ENCODE peak calls at places on chromosomes 6 and 20, in five cellular contexts. H, W, T, A and Z are unnamed samples.

GRCh38 chr6:151681426-151682059 is 125.9 kb upstream of the ESR1 start:
- DNase-seq in H (peak), T (no peak), W (no peak), A (no peak), Z (no peak)

GRCh38 chr6:156564128-156564806 is 212.9 kb upstream of the ARID1B start:
- DNase-seq in H (peak), T (peak), A (peak), W (peak), Z (peak)

GRCh38 chr6:51553246-51554015 is 534.0 kb downstream of the PKHD1 start:
- DNase-seq in H (no peak), A (no peak), W (no peak), T (no peak), Z (no peak)

GRCh38 chr20:39633689-39634088 is 671.5 kb downstream of the DHX35 start:
- DNase-seq in T (no peak), H (no peak), A (no peak), W (no peak), Z (no peak)

GRCh38 chr6:14705841-14706377 is 540.0 kb upstream of the JARID2 start:
- DNase-seq in H (no peak), T (no peak), W (no peak), A (no peak), Z (no peak)

GRCh38 chr20:10522328-10522727 is 87.2 kb downstream of the SLX4IP start:
- DNase-seq in T (no peak), A (no peak), H (no peak), W (no peak), Z (no peak)

GRCh38 chr20:59749293-59749680 is 144.9 kb downstream of the PHACTR3 start:
- DNase-seq in H (no peak), T (no peak), W (no peak), A (no peak), Z (no peak)

GRCh38 chr6:13709698-13710551 is 1.7 kb downstream of the RANBP9 start:
- DNase-seq in W (no peak), T (peak), A (no peak), H (peak), Z (no peak)

GRCh38 chr6:75624335-75624734 is 22.7 kb downstream of the SENP6 start:
- DNase-seq in H (no peak), W (no peak), T (no peak), A (no peak), Z (no peak)

GRCh38 chr6:27312146-27312949 is at the start of gene POM121L2:
- DNase-seq in T (no peak), A (peak), W (peak), H (peak), Z (peak)

GRCh38 chr6:139017227-139017626 is 11.3 kb upstream of the ABRACL start:
- DNase-seq in A (peak), H (no peak), T (no peak), W (no peak), Z (no peak)

GRCh38 chr20:21339499-21339898 is 36.4 kb downstream of the XRN2 start:
- DNase-seq in W (no peak), A (no peak), T (no peak), H (peak), Z (no peak)

GRCh38 chr6:63706630-63707029 is 71.0 kb downstream of the PHF3 start:
- DNase-seq in H (no peak), A (no peak), W (no peak), T (no peak), Z (no peak)

GRCh38 chr20:50572922-50573777 is 63.0 kb downstream of the PTPN1 start:
- DNase-seq in T (no peak), H (no peak), A (no peak), W (no peak), Z (no peak)

GRCh38 chr6:38452816-38453215 is 186.9 kb downstream of the BTBD9 start:
- DNase-seq in H (no peak), T (no peak), A (no peak), W (no peak), Z (no peak)

GRCh38 chr20:59204201-59204894 is 40.7 kb downstream of the ZNF831 start:
- DNase-seq in W (no peak), T (no peak), H (no peak), A (no peak), Z (no peak)

GRCh38 chr20:30511322-30512030 is 746.0 kb upstream of the DEFB115 start:
- DNase-seq in W (no peak), H (no peak), T (no peak), A (no peak), Z (no peak)

GRCh38 chr20:37990571-37991151 is 42.6 kb downstream of the TTI1 start:
- DNase-seq in T (no peak), A (no peak), W (peak), H (peak), Z (peak)

GRCh38 chr6:37741757-37742400 is 44.2 kb upstream of the MDGA1 start:
- DNase-seq in T (peak), A (peak), W (no peak), H (peak), Z (no peak)

GRCh38 chr6:123715243-123715863 is 78.6 kb upstream of the TRDN start:
- DNase-seq in W (no peak), T (peak), H (peak), A (no peak), Z (no peak)

GRCh38 chr6:149831380-149831820 is 32.8 kb downstream of the LRP11 start:
- DNase-seq in T (no peak), W (no peak), H (peak), A (no peak), Z (no peak)

GRCh38 chr6:97867177-97867576 is 584.2 kb upstream of the MMS22L start:
- DNase-seq in T (no peak), H (no peak), W (no peak), A (no peak), Z (no peak)

GRCh38 chr6:163346529-163346961 is 68.0 kb upstream of the QKI start:
- DNase-seq in W (no peak), T (no peak), H (no peak), A (no peak), Z (no peak)

GRCh38 chr20:44215125-44215524 is 4.6 kb upstream of the OSER1 start:
- DNase-seq in T (peak), W (peak), A (peak), H (peak), Z (no peak)

GRCh38 chr6:36984581-36985383 is 1.2 kb downstream of the MTCH1 start:
- DNase-seq in T (peak), H (no peak), W (no peak), A (peak), Z (no peak)

GRCh38 chr6:15089569-15090144 is 156.2 kb upstream of the JARID2 start:
- DNase-seq in T (no peak), W (no peak), H (no peak), A (no peak), Z (no peak)

GRCh38 chr20:23311932-23312331 is 38.7 kb upstream of the NXT1 start:
- DNase-seq in A (no peak), H (no peak), W (no peak), T (peak), Z (no peak)

GRCh38 chr6:9896806-9897205 is 518.1 kb downstream of the TFAP2A start:
- DNase-seq in H (no peak), W (no peak), A (no peak), T (no peak), Z (no peak)

GRCh38 chr6:161011509-161012480 is 20.2 kb downstream of the MAP3K4 start:
- DNase-seq in A (no peak), H (no peak), W (no peak), T (no peak), Z (no peak)
- TF ChIP-seq TAF1 in A (no peak), H (no peak), W (no peak), T (no peak), Z (no peak)

GRCh38 chr6:40328376-40328987 is 258.7 kb downstream of the LRFN2 start:
- DNase-seq in W (peak), T (peak), H (no peak), A (peak), Z (no peak)
- TF ChIP-seq POLR2AphosphoS5 in W (no peak), T (no peak), H (no peak), A (no peak), Z (no peak)

DNA sequence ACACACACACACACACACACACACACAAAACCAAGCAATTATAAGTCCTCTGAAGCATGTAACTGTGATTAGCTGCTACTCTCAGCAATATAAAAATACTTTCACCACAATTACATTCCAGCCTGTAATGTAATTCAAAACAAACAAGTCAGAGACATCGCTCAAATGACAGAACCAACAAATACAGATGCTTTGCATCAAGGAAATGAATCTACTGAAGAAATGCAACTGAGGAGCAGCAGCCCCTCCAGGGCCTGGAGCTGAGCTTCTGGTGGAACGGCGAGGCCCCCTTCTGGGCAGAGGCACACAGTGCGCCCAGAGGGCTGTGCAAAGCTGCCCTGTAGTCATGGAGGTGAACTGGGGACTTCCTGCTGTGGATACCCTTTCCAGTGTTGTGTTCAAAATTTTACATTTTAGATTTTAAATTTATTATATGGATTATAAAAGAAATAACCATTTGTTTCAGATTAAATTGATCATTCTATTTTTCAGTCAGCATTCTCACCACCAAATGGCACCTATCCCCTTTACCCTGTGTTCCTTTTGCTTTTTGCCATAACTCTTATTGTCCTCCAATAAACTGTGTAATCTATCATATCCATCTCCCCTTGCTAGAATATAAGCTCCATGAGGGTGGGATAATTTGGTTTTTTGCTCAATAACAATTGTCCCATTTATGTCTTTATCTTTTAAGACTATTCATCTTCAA is 23.2 kb downstream of the ADAT2 start:
- DNase-seq in W (peak), T (peak), H (peak), A (peak), Z (peak)
- TF ChIP-seq TAF1 in W (no peak), T (no peak), H (no peak), A (no peak), Z (no peak)

DNA sequence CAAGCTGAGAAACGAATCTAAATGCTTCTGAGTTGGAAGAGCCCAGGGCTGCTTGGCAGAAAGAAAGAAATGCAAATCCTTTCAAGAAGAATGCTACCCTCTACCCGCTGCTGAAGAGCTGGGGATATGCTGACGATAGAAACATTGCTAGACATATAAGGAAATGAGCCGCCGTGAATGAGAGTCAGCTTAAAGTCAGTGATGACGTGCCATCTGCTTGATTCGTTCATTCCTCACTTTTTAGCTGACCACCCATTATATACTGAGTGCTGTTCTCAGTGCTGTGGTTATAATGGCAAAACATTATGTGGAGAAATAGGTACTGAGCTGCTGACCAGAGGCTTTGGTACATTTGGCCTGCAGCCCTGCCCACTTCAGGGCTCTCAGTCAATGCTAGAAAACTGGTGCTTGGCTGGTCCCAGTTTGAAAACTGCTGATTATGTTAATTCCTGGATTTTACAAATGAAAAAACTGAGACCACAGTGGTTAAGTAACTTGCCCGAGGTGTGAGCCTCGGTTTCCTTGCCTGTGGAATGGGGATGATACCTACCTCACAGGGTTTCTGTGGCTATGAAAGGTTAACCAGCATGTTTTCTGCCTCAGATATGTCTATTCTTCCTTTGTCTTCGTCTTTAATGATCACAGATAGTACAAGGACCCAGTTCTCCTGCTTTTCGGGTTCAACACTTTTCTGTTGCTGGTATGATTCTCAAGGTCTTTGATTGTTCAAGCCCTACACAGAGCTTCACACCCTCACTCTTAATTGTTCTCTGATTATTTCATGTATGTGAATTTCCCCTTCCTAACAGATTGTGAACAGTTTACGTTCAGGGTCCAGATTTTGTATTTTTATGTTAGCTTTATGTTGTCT is 27.7 kb upstream of the TULP4 start:
- DNase-seq in A (no peak), W (no peak), H (no peak), T (no peak), Z (no peak)
- TF ChIP-seq POLR2AphosphoS5 in A (no peak), W (no peak), H (no peak), T (no peak), Z (no peak)

GRCh38 chr6:53044071-53044470 is 21.1 kb upstream of the FBXO9 start:
- DNase-seq in A (no peak), H (no peak), T (no peak), W (no peak), Z (no peak)

GRCh38 chr6:53038148-53038547 is 27.1 kb upstream of the FBXO9 start:
- DNase-seq in W (no peak), T (no peak), H (no peak), A (no peak), Z (no peak)

GRCh38 chr6:53042112-53042511 is 23.1 kb upstream of the FBXO9 start:
- DNase-seq in T (no peak), A (no peak), W (no peak), H (peak), Z (no peak)

GRCh38 chr6:53043626-53044025 is 21.6 kb upstream of the FBXO9 start:
- DNase-seq in W (no peak), T (no peak), A (no peak), H (no peak), Z (no peak)

DNA sequence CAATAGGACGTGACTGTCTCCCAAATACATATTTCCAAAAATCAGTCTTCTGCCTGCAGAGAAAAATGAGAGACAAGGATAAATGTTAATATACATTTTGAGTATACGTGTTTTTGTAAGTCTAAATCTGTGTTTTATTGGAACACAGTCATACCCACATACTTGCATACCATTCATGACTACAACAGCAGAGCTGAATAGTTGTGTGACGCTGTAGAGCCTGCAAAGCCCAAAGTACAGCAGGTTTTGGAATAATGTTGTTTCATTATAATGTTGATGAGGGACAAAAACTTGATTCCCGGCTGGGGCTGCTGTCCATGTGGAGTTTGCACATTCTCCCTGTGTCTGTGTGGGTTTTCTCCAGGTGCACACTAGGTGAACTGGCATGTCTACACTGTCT is 23.8 kb upstream of the FBXO9 start:
- DNase-seq in H (no peak), A (no peak), W (no peak), T (no peak), Z (no peak)
- TF ChIP-seq TAF1 in H (no peak), A (no peak), W (no peak), T (no peak), Z (no peak)

GRCh38 chr20:36548006-36548315 is 6.6 kb downstream of the MYL9 start:
- DNase-seq in T (no peak), W (no peak), H (peak), A (peak), Z (no peak)

GRCh38 chr20:36550797-36551299 is 9.5 kb downstream of the MYL9 start:
- DNase-seq in T (no peak), W (no peak), A (no peak), H (no peak), Z (no peak)

GRCh38 chr20:36548704-36549627 is 7.6 kb downstream of the MYL9 start:
- DNase-seq in W (no peak), A (no peak), T (no peak), H (no peak), Z (no peak)

GRCh38 chr20:36549628-36549941 is 8.3 kb downstream of the MYL9 start:
- DNase-seq in H (no peak), T (no peak), W (no peak), A (no peak), Z (no peak)

DNA sequence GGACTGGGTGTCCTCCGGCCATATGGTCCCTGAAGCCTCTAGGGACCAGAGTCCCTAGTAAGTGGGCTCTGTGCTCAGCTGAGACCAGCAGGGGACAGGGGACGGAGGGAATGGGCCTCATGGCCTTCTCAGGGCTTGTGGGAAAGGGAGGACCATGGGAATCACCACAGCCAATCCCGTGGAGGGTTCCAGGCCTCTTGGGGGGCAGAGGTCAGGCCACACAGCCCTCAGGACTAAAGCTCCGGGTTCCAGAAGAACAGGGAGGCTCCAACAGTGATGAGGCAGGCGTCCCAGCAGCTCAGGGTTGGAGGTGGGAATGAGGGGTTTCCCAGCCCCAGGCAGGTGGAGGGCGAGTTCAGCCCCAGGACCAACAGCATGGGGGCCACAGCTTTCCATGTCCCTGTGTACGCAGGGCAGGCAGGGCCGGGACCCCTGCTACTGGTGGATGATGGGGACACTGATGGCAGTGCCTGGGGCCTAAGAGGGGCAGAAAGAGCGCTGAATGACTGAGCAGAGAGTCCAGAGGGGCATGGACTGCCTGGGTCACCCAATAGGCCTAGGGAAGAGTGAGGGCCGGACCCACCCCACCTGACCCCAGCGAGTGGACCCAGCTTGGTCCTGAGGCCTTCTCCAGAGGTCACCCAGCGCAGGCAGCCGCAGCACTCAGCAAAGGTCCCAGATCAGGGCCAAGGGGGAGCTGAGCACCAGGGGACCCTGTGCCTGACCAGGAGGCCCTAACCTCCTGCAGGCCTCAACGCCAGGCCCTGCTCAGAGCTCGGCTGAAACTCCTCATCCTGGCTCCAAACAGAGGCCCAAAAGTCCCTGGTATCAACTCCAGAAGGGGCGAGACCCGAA is 8.8 kb downstream of the MYL9 start:
- DNase-seq in W (no peak), H (no peak), T (no peak), A (no peak), Z (no peak)
- TF ChIP-seq POLR2AphosphoS5 in W (no peak), H (no peak), T (no peak), A (no peak), Z (peak)